ENCODE peak calls at places on chromosomes 5 and 9, in nine cellular contexts. One of them, this sample, is unnamed.

GRCh38 chr5:137303509-137303908 is 195.6 kb downstream of the SPOCK1 start:
- DNase-seq in SK-N-SH: no peak
- DNase-seq in PC-3: no peak
- DNase-seq in GM23338: peak
- DNase-seq in GM23248: no peak
- DNase-seq in OCI-LY7: no peak
- DNase-seq in HCT116: no peak
- DNase-seq in MM.1S: no peak
- DNase-seq in neural progenitor cell: no peak
- DNase-seq in this sample: no peak

GRCh38 chr9:71910602-71911060 is 362 bp downstream of the ABHD17B start:
- DNase-seq in GM23248: peak
- DNase-seq in PC-3: no peak
- DNase-seq in GM23338: no peak
- DNase-seq in neural progenitor cell: no peak
- DNase-seq in HCT116: no peak
- DNase-seq in MM.1S: no peak
- DNase-seq in OCI-LY7: peak
- DNase-seq in SK-N-SH: peak
- DNase-seq in this sample: peak

GRCh38 chr9:111427186-111427585 is 57.0 kb downstream of the ECPAS start:
- DNase-seq in OCI-LY7: no peak
- DNase-seq in GM23338: no peak
- DNase-seq in MM.1S: no peak
- DNase-seq in GM23248: peak
- DNase-seq in neural progenitor cell: no peak
- DNase-seq in HCT116: peak
- DNase-seq in PC-3: peak
- DNase-seq in SK-N-SH: no peak
- DNase-seq in this sample: no peak

GRCh38 chr5:178474562-178475184 is 115.5 kb downstream of the COL23A1 start:
- DNase-seq in MM.1S: no peak
- DNase-seq in GM23248: no peak
- DNase-seq in OCI-LY7: no peak
- DNase-seq in SK-N-SH: no peak
- DNase-seq in HCT116: no peak
- DNase-seq in PC-3: no peak
- DNase-seq in neural progenitor cell: no peak
- DNase-seq in GM23338: no peak
- DNase-seq in this sample: peak

GRCh38 chr9:135335691-135336181 is 143.8 kb upstream of the PPP1R26 start:
- DNase-seq in SK-N-SH: peak
- DNase-seq in OCI-LY7: no peak
- DNase-seq in neural progenitor cell: no peak
- DNase-seq in MM.1S: no peak
- DNase-seq in GM23248: no peak
- DNase-seq in PC-3: no peak
- DNase-seq in HCT116: no peak
- DNase-seq in GM23338: no peak
- DNase-seq in this sample: no peak

GRCh38 chr5:173496129-173496882 is 120.1 kb downstream of the BOD1 start:
- DNase-seq in SK-N-SH: no peak
- DNase-seq in GM23338: no peak
- DNase-seq in PC-3: no peak
- DNase-seq in MM.1S: no peak
- DNase-seq in OCI-LY7: no peak
- DNase-seq in neural progenitor cell: no peak
- DNase-seq in HCT116: no peak
- DNase-seq in GM23248: no peak
- DNase-seq in this sample: no peak

GRCh38 chr5:37533851-37534250 is 154.7 kb downstream of the WDR70 start:
- DNase-seq in neural progenitor cell: no peak
- DNase-seq in MM.1S: no peak
- DNase-seq in HCT116: peak
- DNase-seq in GM23338: no peak
- DNase-seq in GM23248: peak
- DNase-seq in PC-3: peak
- DNase-seq in OCI-LY7: no peak
- DNase-seq in SK-N-SH: no peak
- DNase-seq in this sample: peak

GRCh38 chr5:33558489-33558888 is 117.7 kb downstream of the TARS1 start:
- DNase-seq in SK-N-SH: no peak
- DNase-seq in MM.1S: no peak
- DNase-seq in GM23338: no peak
- DNase-seq in OCI-LY7: no peak
- DNase-seq in neural progenitor cell: no peak
- DNase-seq in GM23248: peak
- DNase-seq in HCT116: no peak
- DNase-seq in PC-3: no peak
- DNase-seq in this sample: no peak

GRCh38 chr9:137275203-137275936 is 2.2 kb upstream of the TOR4A start:
- DNase-seq in GM23338: no peak
- DNase-seq in GM23248: no peak
- DNase-seq in neural progenitor cell: no peak
- DNase-seq in SK-N-SH: no peak
- DNase-seq in MM.1S: no peak
- DNase-seq in HCT116: no peak
- DNase-seq in OCI-LY7: no peak
- DNase-seq in PC-3: no peak
- DNase-seq in this sample: peak

GRCh38 chr9:96418920-96419690 is 935 bp upstream of the ZNF367 start:
- DNase-seq in GM23338: peak
- DNase-seq in GM23248: peak
- DNase-seq in PC-3: peak
- DNase-seq in HCT116: no peak
- DNase-seq in OCI-LY7: peak
- DNase-seq in SK-N-SH: peak
- DNase-seq in MM.1S: peak
- DNase-seq in neural progenitor cell: peak
- DNase-seq in this sample: peak

GRCh38 chr5:119302916-119303897 is 52.6 kb upstream of the TNFAIP8 start:
- DNase-seq in HCT116: no peak
- DNase-seq in GM23248: peak
- DNase-seq in GM23338: no peak
- DNase-seq in SK-N-SH: no peak
- DNase-seq in OCI-LY7: no peak
- DNase-seq in neural progenitor cell: no peak
- DNase-seq in MM.1S: no peak
- DNase-seq in PC-3: peak
- DNase-seq in this sample: peak

GRCh38 chr5:113269023-113269997 is 165.5 kb downstream of the TSSK1B start:
- DNase-seq in PC-3: no peak
- DNase-seq in HCT116: no peak
- DNase-seq in OCI-LY7: no peak
- DNase-seq in SK-N-SH: no peak
- DNase-seq in GM23248: no peak
- DNase-seq in neural progenitor cell: peak
- DNase-seq in GM23338: no peak
- DNase-seq in MM.1S: no peak
- DNase-seq in this sample: no peak

GRCh38 chr9:26811106-26811505 is 81.5 kb downstream of the CAAP1 start:
- DNase-seq in HCT116: no peak
- DNase-seq in neural progenitor cell: no peak
- DNase-seq in SK-N-SH: no peak
- DNase-seq in OCI-LY7: no peak
- DNase-seq in GM23338: no peak
- DNase-seq in GM23248: peak
- DNase-seq in MM.1S: no peak
- DNase-seq in PC-3: peak
- DNase-seq in this sample: no peak

GRCh38 chr9:19630762-19631161 is 158.1 kb downstream of the SLC24A2 start:
- DNase-seq in OCI-LY7: no peak
- DNase-seq in MM.1S: no peak
- DNase-seq in GM23338: no peak
- DNase-seq in SK-N-SH: no peak
- DNase-seq in neural progenitor cell: no peak
- DNase-seq in PC-3: no peak
- DNase-seq in HCT116: no peak
- DNase-seq in GM23248: no peak
- DNase-seq in this sample: no peak

GRCh38 chr5:142531977-142532376 is 153.9 kb downstream of the FGF1 start:
- DNase-seq in MM.1S: no peak
- DNase-seq in GM23248: no peak
- DNase-seq in SK-N-SH: no peak
- DNase-seq in PC-3: no peak
- DNase-seq in OCI-LY7: no peak
- DNase-seq in HCT116: no peak
- DNase-seq in GM23338: no peak
- DNase-seq in neural progenitor cell: no peak
- DNase-seq in this sample: no peak

GRCh38 chr9:137200311-137201204 is at the start of gene TPRN:
- DNase-seq in GM23338: peak
- DNase-seq in MM.1S: peak
- DNase-seq in SK-N-SH: peak
- DNase-seq in neural progenitor cell: peak
- DNase-seq in GM23248: peak
- DNase-seq in PC-3: peak
- DNase-seq in HCT116: peak
- DNase-seq in OCI-LY7: peak
- DNase-seq in this sample: peak

GRCh38 chr9:6007770-6008168 is 7.7 kb downstream of the RANBP6 start:
- DNase-seq in MM.1S: peak
- DNase-seq in SK-N-SH: peak
- DNase-seq in GM23248: peak
- DNase-seq in OCI-LY7: peak
- DNase-seq in neural progenitor cell: peak
- DNase-seq in PC-3: peak
- DNase-seq in HCT116: peak
- DNase-seq in GM23338: peak
- DNase-seq in this sample: peak

DNA sequence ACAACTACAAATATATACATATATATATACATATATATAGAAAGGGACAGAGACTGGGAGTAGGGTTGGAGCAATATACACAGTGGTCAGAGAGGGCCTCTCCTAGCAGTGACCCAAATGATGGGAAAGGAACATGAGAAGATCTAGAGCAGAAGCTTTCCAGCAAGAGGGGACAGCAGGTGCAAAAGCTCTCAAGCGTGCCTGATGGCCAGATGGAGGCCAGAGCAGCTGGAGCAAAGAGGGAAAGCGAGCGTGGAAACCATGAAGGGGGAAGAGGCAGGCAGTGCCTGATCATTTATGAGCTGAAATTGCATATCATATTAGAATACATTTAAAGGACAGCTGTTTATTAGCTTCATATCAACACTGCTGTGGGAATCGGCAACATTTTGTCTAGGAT is 7.6 kb upstream of the GRPEL2 start:
- DNase-seq in SK-N-SH: no peak
- DNase-seq in GM23248: no peak
- DNase-seq in neural progenitor cell: no peak
- DNase-seq in OCI-LY7: no peak
- DNase-seq in MM.1S: no peak
- DNase-seq in PC-3: no peak
- DNase-seq in HCT116: no peak
- DNase-seq in GM23338: no peak
- DNase-seq in this sample: no peak
- TF ChIP-seq EZH2phosphoT487 in SK-N-SH: no peak
- TF ChIP-seq EZH2phosphoT487 in GM23248: no peak
- TF ChIP-seq EZH2phosphoT487 in neural progenitor cell: no peak
- TF ChIP-seq EZH2phosphoT487 in OCI-LY7: no peak
- TF ChIP-seq EZH2phosphoT487 in MM.1S: no peak
- TF ChIP-seq EZH2phosphoT487 in PC-3: no peak
- TF ChIP-seq EZH2phosphoT487 in HCT116: no peak
- TF ChIP-seq EZH2phosphoT487 in GM23338: no peak
- TF ChIP-seq EZH2phosphoT487 in this sample: no peak

GRCh38 chr5:168530751-168531150 is 1.6 kb downstream of the FBLL1 start:
- DNase-seq in OCI-LY7: no peak
- DNase-seq in SK-N-SH: no peak
- DNase-seq in neural progenitor cell: no peak
- DNase-seq in MM.1S: no peak
- DNase-seq in PC-3: peak
- DNase-seq in HCT116: no peak
- DNase-seq in GM23248: peak
- DNase-seq in GM23338: no peak
- DNase-seq in this sample: no peak
- H3K4me2 ChIP-seq in OCI-LY7: no peak
- H3K4me2 ChIP-seq in SK-N-SH: no peak
- H3K4me2 ChIP-seq in neural progenitor cell: peak
- H3K4me2 ChIP-seq in MM.1S: no peak
- H3K4me2 ChIP-seq in PC-3: no peak
- H3K4me2 ChIP-seq in HCT116: no peak
- H3K4me2 ChIP-seq in GM23248: no peak
- H3K4me2 ChIP-seq in GM23338: no peak
- H3K4me2 ChIP-seq in this sample: no peak

GRCh38 chr9:89718176-89718575 is 113.4 kb downstream of the GADD45G start:
- DNase-seq in SK-N-SH: no peak
- DNase-seq in GM23248: no peak
- DNase-seq in PC-3: no peak
- DNase-seq in MM.1S: no peak
- DNase-seq in HCT116: no peak
- DNase-seq in OCI-LY7: no peak
- DNase-seq in neural progenitor cell: no peak
- DNase-seq in GM23338: no peak
- DNase-seq in this sample: no peak
- TF ChIP-seq EZH2phosphoT487 in SK-N-SH: no peak
- TF ChIP-seq EZH2phosphoT487 in GM23248: no peak
- TF ChIP-seq EZH2phosphoT487 in PC-3: no peak
- TF ChIP-seq EZH2phosphoT487 in MM.1S: no peak
- TF ChIP-seq EZH2phosphoT487 in HCT116: no peak
- TF ChIP-seq EZH2phosphoT487 in OCI-LY7: no peak
- TF ChIP-seq EZH2phosphoT487 in neural progenitor cell: no peak
- TF ChIP-seq EZH2phosphoT487 in GM23338: no peak
- TF ChIP-seq EZH2phosphoT487 in this sample: no peak

GRCh38 chr9:133937120-133937519 is 55.0 kb downstream of the VAV2 start:
- DNase-seq in neural progenitor cell: no peak
- DNase-seq in GM23338: no peak
- DNase-seq in PC-3: no peak
- DNase-seq in HCT116: no peak
- DNase-seq in SK-N-SH: no peak
- DNase-seq in GM23248: no peak
- DNase-seq in MM.1S: no peak
- DNase-seq in OCI-LY7: no peak
- DNase-seq in this sample: no peak
- H3K4me2 ChIP-seq in neural progenitor cell: no peak
- H3K4me2 ChIP-seq in GM23338: no peak
- H3K4me2 ChIP-seq in PC-3: no peak
- H3K4me2 ChIP-seq in HCT116: no peak
- H3K4me2 ChIP-seq in SK-N-SH: no peak
- H3K4me2 ChIP-seq in GM23248: no peak
- H3K4me2 ChIP-seq in MM.1S: no peak
- H3K4me2 ChIP-seq in OCI-LY7: no peak
- H3K4me2 ChIP-seq in this sample: no peak

GRCh38 chr9:29068461-29068860 is 1495.2 kb upstream of the C9orf72 start:
- DNase-seq in GM23338: no peak
- DNase-seq in PC-3: no peak
- DNase-seq in SK-N-SH: peak
- DNase-seq in HCT116: no peak
- DNase-seq in GM23248: no peak
- DNase-seq in neural progenitor cell: no peak
- DNase-seq in OCI-LY7: no peak
- DNase-seq in MM.1S: no peak
- DNase-seq in this sample: no peak
- TF ChIP-seq EZH2phosphoT487 in GM23338: no peak
- TF ChIP-seq EZH2phosphoT487 in PC-3: no peak
- TF ChIP-seq EZH2phosphoT487 in SK-N-SH: no peak
- TF ChIP-seq EZH2phosphoT487 in HCT116: no peak
- TF ChIP-seq EZH2phosphoT487 in GM23248: no peak
- TF ChIP-seq EZH2phosphoT487 in neural progenitor cell: no peak
- TF ChIP-seq EZH2phosphoT487 in OCI-LY7: no peak
- TF ChIP-seq EZH2phosphoT487 in MM.1S: no peak
- TF ChIP-seq EZH2phosphoT487 in this sample: no peak

GRCh38 chr9:132183715-132184114 is 21.9 kb downstream of the NTNG2 start:
- DNase-seq in HCT116: no peak
- DNase-seq in PC-3: peak
- DNase-seq in GM23338: peak
- DNase-seq in neural progenitor cell: no peak
- DNase-seq in GM23248: no peak
- DNase-seq in MM.1S: no peak
- DNase-seq in SK-N-SH: no peak
- DNase-seq in OCI-LY7: no peak
- DNase-seq in this sample: no peak
- H3K4me2 ChIP-seq in HCT116: no peak
- H3K4me2 ChIP-seq in PC-3: no peak
- H3K4me2 ChIP-seq in GM23338: peak
- H3K4me2 ChIP-seq in neural progenitor cell: no peak
- H3K4me2 ChIP-seq in GM23248: no peak
- H3K4me2 ChIP-seq in MM.1S: no peak
- H3K4me2 ChIP-seq in SK-N-SH: no peak
- H3K4me2 ChIP-seq in OCI-LY7: no peak
- H3K4me2 ChIP-seq in this sample: no peak

This sample was measured in hepatocyte.